ENCODE peak calls at places on chromosomes 3 and 15, in nine cellular contexts. N is foreskin keratinocyte; A is lower lobe of right lung; T is BE2C; M is body of pancreas; Y is stomach; H is CD4-positive, alpha-beta memory T cell; O is heart right ventricle; U is heart left ventricle. B is an unnamed sample.

GRCh38 chr15:92811514-92811913 is 88.6 kb upstream of the CHD2 start:
- DNase-seq in M (peak; percentile 83), H (no peak), U (no peak), T (no peak), A (no peak), Y (no peak), O (no peak), N (peak; percentile 73), B (no peak)

GRCh38 chr3:157913751-157914150 is 192.5 kb downstream of the SHOX2 start:
- DNase-seq in O (no peak), M (no peak), T (no peak), U (no peak), A (no peak), N (no peak), H (no peak), Y (no peak), B (no peak)

GRCh38 chr15:52788099-52788986 is 1.8 kb downstream of the ONECUT1 start:
- DNase-seq in A (peak; percentile 37), O (no peak), M (peak; percentile 51), U (no peak), N (no peak), T (no peak), H (no peak), Y (no peak), B (no peak)

GRCh38 chr3:55165704-55166103 is 237.8 kb upstream of the LRTM1 start:
- DNase-seq in A (no peak), M (no peak), T (no peak), Y (no peak), H (no peak), O (no peak), N (no peak), U (no peak), B (no peak)

GRCh38 chr3:196274585-196274984 is 12.9 kb downstream of the PCYT1A start:
- DNase-seq in H (peak; percentile 71), O (no peak), N (peak; percentile 43), U (no peak), Y (no peak), M (no peak), T (no peak), A (no peak), B (no peak)

GRCh38 chr15:56095406-56095805 is 102.0 kb upstream of the NEDD4 start:
- DNase-seq in T (no peak), U (no peak), O (no peak), A (no peak), N (no peak), M (no peak), Y (no peak), H (no peak), B (no peak)

GRCh38 chr15:47737424-47737823 is 20.1 kb downstream of the SEMA6D start:
- DNase-seq in A (no peak), N (no peak), Y (no peak), U (no peak), O (no peak), M (no peak), H (no peak), T (no peak), B (no peak)

GRCh38 chr3:190058486-190059241 is 62.0 kb downstream of the P3H2 start:
- DNase-seq in N (no peak), O (no peak), U (no peak), A (no peak), H (no peak), M (no peak), Y (no peak), T (no peak), B (no peak)

GRCh38 chr3:31247850-31248618 is 284.7 kb upstream of the STT3B start:
- DNase-seq in H (no peak), M (peak; percentile 32), T (no peak), U (no peak), N (peak; percentile 61), A (no peak), O (no peak), Y (peak; percentile 43), B (no peak)

GRCh38 chr3:31248619-31248992 is 284.1 kb upstream of the STT3B start:
- DNase-seq in U (no peak), A (no peak), N (no peak), O (no peak), M (no peak), Y (no peak), H (no peak), T (no peak), B (no peak)

GRCh38 chr3:31244929-31245817 is 287.6 kb upstream of the STT3B start:
- DNase-seq in O (no peak), T (no peak), A (no peak), U (no peak), Y (no peak), H (no peak), M (no peak), N (no peak), B (no peak)

GRCh38 chr3:31247063-31247447 is 285.7 kb upstream of the STT3B start:
- DNase-seq in U (no peak), A (no peak), T (no peak), M (no peak), N (no peak), Y (no peak), H (no peak), O (no peak), B (no peak)

DNA sequence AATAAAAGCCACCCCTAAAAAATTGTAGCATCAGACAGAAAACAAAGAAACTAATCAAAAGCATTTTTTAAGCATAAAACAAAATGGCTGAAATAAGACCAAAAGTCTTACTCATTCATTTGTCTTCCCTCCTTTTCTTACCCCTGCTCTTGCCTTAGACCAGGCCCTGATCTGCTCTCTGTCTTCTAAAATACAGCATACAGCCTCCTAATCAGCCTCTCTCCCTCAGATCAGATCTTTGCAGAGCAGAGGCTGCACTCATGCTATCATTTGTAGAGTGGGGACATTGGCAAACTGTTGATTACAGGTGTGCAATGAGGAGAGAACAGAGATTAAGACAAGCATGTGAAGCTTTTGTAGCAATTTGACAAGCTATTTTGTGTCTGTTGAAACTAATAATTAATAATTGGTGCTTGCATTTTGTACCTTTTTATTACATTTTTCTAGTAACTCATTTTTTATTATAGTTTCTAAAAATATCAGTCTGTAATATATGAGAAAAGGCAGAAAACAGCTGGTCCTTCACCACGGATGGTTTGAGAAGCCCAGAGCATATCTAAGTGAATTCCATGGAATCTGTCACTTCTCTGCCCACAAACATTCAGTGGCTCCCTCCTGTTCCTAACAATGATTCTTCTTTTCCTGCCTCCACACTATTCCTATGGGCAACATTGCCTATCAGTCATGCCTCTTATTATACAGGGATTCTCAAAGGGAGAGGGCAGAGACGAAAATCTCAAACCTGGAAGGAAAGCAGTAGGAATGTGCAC is 286.2 kb upstream of the STT3B start:
- DNase-seq in A (no peak), T (no peak), M (no peak), Y (no peak), H (no peak), U (no peak), O (no peak), N (no peak), B (no peak)
- H3K4me1 ChIP-seq in A (no peaks in the 10 kb centered on the region), T (no peaks in the 10 kb centered on the region), M (peaks cover 8% of the 10 kb centered on the region), Y (no peaks in the 10 kb centered on the region), H (peaks cover 15% of the 10 kb centered on the region), U (no peaks in the 10 kb centered on the region), O (no peaks in the 10 kb centered on the region), N (no peaks in the 10 kb centered on the region), B (no peaks in the 10 kb centered on the region)

GRCh38 chr3:112736386-112736785 is 95.4 kb upstream of the CCDC80 start:
- DNase-seq in O (no peak), A (no peak), T (no peak), Y (no peak), N (no peak), H (no peak), U (no peak), M (no peak), B (no peak)

GRCh38 chr3:112739252-112739945 is 98.5 kb upstream of the CCDC80 start:
- DNase-seq in N (peak; percentile 54), T (no peak), Y (no peak), O (no peak), A (no peak), U (no peak), M (no peak), H (peak; percentile 15), B (no peak)

GRCh38 chr3:112736802-112737566 is 96.0 kb upstream of the CCDC80 start:
- DNase-seq in M (no peak), T (no peak), N (no peak), Y (no peak), A (no peak), H (peak; percentile 28), U (no peak), O (no peak), B (no peak)

GRCh38 chr3:112740800-112741199 is 99.9 kb upstream of the CCDC80 start:
- DNase-seq in H (peak; percentile 25), O (no peak), A (no peak), N (no peak), Y (no peak), U (no peak), T (no peak), M (no peak), B (no peak)

GRCh38 chr3:112738366-112738765 is 97.4 kb upstream of the CCDC80 start:
- DNase-seq in A (no peak), U (no peak), M (no peak), O (no peak), Y (no peak), T (no peak), H (no peak), N (no peak), B (no peak)
- H3K4me1 ChIP-seq in A (no peaks in the 10 kb centered on the region), U (peaks cover 4% of the 10 kb centered on the region), M (no peaks in the 10 kb centered on the region), O (no peaks in the 10 kb centered on the region), Y (no peaks in the 10 kb centered on the region), T (no peaks in the 10 kb centered on the region), H (peaks cover 82% of the 10 kb centered on the region), N (peaks cover 10% of the 10 kb centered on the region), B (no peaks in the 10 kb centered on the region)

DNA sequence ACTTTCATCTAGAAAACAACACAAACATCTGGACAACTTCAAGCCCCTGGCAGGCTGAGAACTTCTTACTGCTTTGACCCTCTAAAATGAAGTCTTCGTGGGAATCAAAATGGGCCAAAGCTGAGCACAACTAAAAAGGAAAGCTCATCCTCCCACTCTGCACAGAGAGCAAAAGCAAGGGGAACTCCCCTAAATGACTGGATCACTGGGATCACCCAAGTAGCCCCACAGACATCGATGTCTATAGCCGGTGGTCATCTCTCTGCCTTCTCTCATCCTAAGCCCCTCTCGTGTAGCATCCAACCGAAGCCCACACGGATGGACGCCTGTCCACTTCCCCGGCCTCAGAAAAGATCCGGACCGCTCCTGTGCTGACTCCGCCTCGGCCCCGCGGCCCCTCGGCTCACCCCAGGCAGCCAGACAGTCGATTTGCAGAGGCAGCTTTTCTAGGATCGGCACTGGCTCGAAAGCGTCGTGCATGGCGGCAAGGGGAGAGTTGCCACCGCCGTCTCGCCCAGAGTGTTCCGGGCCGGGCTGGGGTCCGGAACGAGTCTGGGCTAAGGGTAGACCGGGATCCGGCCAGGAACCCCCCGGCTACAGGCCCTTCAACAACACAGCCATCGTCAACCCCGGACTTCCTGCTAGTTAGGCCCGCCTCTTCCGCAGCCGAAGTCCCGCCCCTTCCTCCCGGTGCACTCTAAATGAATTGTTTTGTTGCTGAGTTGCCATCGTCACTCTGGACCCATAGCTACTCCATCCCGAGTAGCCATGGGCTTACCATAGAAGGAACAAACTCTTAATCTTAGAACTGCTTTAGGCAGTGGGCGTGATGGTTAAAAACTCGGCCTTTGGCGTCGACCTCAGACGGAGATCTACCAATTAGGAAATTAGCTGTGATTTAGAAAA is at the start of gene VPS39:
- DNase-seq in Y (peak; percentile 85), N (peak; percentile 70), T (peak; percentile 89), U (peak; percentile 87), M (peak; percentile 86), H (peak; percentile 78), O (peak; percentile 89), A (peak; percentile 92), B (peak; percentile 92)
- H3K4me1 ChIP-seq in Y (peaks cover 23% of the 10 kb centered on the region), N (peaks cover 9% of the 10 kb centered on the region), T (no peaks in the 10 kb centered on the region), U (peaks cover 17% of the 10 kb centered on the region), M (peaks cover 19% of the 10 kb centered on the region), H (peaks cover 34% of the 10 kb centered on the region), O (peaks cover 18% of the 10 kb centered on the region), A (peaks cover 47% of the 10 kb centered on the region), B (peaks cover 16% of the 10 kb centered on the region)

GRCh38 chr15:74865316-74865715 is 7.8 kb downstream of the SCAMP2 start:
- DNase-seq in Y (no peak), T (no peak), N (no peak), M (no peak), U (no peak), O (no peak), A (no peak), H (no peak), B (no peak)

GRCh38 chr15:74858366-74858735 is 14.8 kb downstream of the SCAMP2 start:
- DNase-seq in U (no peak), T (no peak), M (no peak), Y (no peak), N (no peak), A (no peak), H (no peak), O (no peak), B (no peak)

GRCh38 chr15:74867562-74868458 is 5.4 kb downstream of the SCAMP2 start:
- DNase-seq in Y (peak; percentile 52), N (no peak), A (peak; percentile 72), U (peak; percentile 57), O (no peak), H (no peak), T (no peak), M (no peak), B (no peak)

GRCh38 chr15:74866090-74866489 is 7.1 kb downstream of the SCAMP2 start:
- DNase-seq in Y (no peak), N (peak; percentile 91), O (no peak), M (no peak), A (no peak), U (no peak), H (no peak), T (no peak), B (no peak)

GRCh38 chr15:74863239-74864056 is 9.7 kb downstream of the SCAMP2 start:
- DNase-seq in N (peak; percentile 77), M (no peak), Y (no peak), O (no peak), T (no peak), H (no peak), U (no peak), A (no peak), B (no peak)
- H3K4me1 ChIP-seq in N (peaks cover 33% of the 10 kb centered on the region), M (peaks cover 53% of the 10 kb centered on the region), Y (peaks cover 50% of the 10 kb centered on the region), O (peaks cover 38% of the 10 kb centered on the region), T (no peaks in the 10 kb centered on the region), H (peaks cover 62% of the 10 kb centered on the region), U (peaks cover 57% of the 10 kb centered on the region), A (peaks cover 53% of the 10 kb centered on the region), B (peaks cover 50% of the 10 kb centered on the region)